ENCODE peak calls at places on chromosomes 12 and 14, in eight cellular contexts. I, D, K, U, G, X, J and M are unnamed samples.
A peak's percentile ranks its signal among the peaks of the same experiment; 100 is the strongest.

GRCh38 chr14:92004062-92004461 is 35.8 kb downstream of the TRIP11 start:
- DNase-seq in J (no peak), G (no peak), I (no peak), X (no peak), U (no peak), D (no peak), K (no peak), M (no peak)

GRCh38 chr12:54390668-54391551 is 6.4 kb upstream of the ZNF385A start:
- DNase-seq in J (no peak), X (no peak), G (no peak), U (peak; percentile 47), D (no peak), I (peak; percentile 73), K (peak; percentile 58), M (no peak)

GRCh38 chr14:81298122-81298521 is 77.4 kb upstream of the GTF2A1 start:
- DNase-seq in K (no peak), D (no peak), G (no peak), I (no peak), X (no peak), J (no peak), U (no peak), M (no peak)

GRCh38 chr12:77218278-77218677 is 152.9 kb upstream of the E2F7 start:
- DNase-seq in D (no peak), K (no peak), X (no peak), U (no peak), I (no peak), J (no peak), G (peak; percentile 42), M (no peak)

GRCh38 chr14:86038401-86038985 is 508.5 kb downstream of the FLRT2 start:
- DNase-seq in D (peak; percentile 43), I (peak; percentile 13), U (peak; percentile 30), K (peak; percentile 48), J (no peak), X (no peak), G (peak; percentile 0), M (no peak)

GRCh38 chr14:62670526-62670925 is 374.7 kb downstream of the KCNH5 start:
- DNase-seq in X (no peak), D (no peak), K (no peak), J (no peak), G (no peak), U (no peak), I (no peak), M (no peak)

GRCh38 chr14:75280831-75281690 is 2.4 kb downstream of the FOS start:
- DNase-seq in U (peak; percentile 46), D (no peak), X (peak; percentile 75), K (no peak), J (no peak), G (no peak), I (no peak), M (no peak)

GRCh38 chr14:59969319-59969718 is 49.4 kb downstream of the LRRC9 start:
- DNase-seq in U (no peak), J (no peak), K (no peak), X (no peak), D (peak; percentile 4), G (no peak), I (no peak), M (no peak)

GRCh38 chr12:132617822-132618682 is 524 bp upstream of the P2RX2 start:
- DNase-seq in K (no peak), G (no peak), X (no peak), I (peak; percentile 75), J (no peak), D (no peak), U (no peak), M (no peak)

GRCh38 chr12:123113038-123113437 is 37.9 kb downstream of the PITPNM2 start:
- DNase-seq in G (no peak), K (no peak), I (no peak), U (no peak), X (no peak), J (no peak), D (no peak), M (no peak)

GRCh38 chr12:3962661-3963483 is 89.7 kb upstream of the PARP11 start:
- DNase-seq in K (no peak), I (no peak), X (no peak), J (no peak), D (no peak), G (no peak), U (no peak), M (no peak)

GRCh38 chr14:96762650-96763049 is 34.5 kb upstream of the VRK1 start:
- DNase-seq in U (no peak), D (no peak), G (no peak), I (peak; percentile 77), X (no peak), K (no peak), J (peak; percentile 75), M (no peak)

GRCh38 chr12:94649349-94650142 is 811 bp downstream of the TMCC3 start:
- DNase-seq in I (peak; percentile 84), D (no peak), X (peak; percentile 71), U (peak; percentile 43), J (no peak), G (no peak), K (peak; percentile 64), M (no peak)

GRCh38 chr12:130816055-130816454 is 23.0 kb downstream of the STX2 start:
- DNase-seq in G (no peak), I (no peak), X (no peak), K (no peak), J (no peak), U (no peak), D (no peak), M (no peak)

GRCh38 chr12:132189378-132190011 is 45.2 kb downstream of the NOC4L start:
- DNase-seq in D (peak; percentile 20), J (peak; percentile 85), I (peak; percentile 99), K (peak; percentile 93), U (peak; percentile 88), G (peak; percentile 11), X (peak; percentile 92), M (no peak)

GRCh38 chr12:132469423-132469822 is 20.5 kb upstream of the FBRSL1 start:
- DNase-seq in D (no peak), U (no peak), K (no peak), J (no peak), X (no peak), G (no peak), I (no peak), M (no peak)

GRCh38 chr14:91035855-91036254 is 24.6 kb downstream of the RPS6KA5 start:
- DNase-seq in G (no peak), I (no peak), K (no peak), X (no peak), U (no peak), D (no peak), J (no peak), M (no peak)

GRCh38 chr14:93970589-93970966 is 5.8 kb downstream of the ASB2 start:
- DNase-seq in K (peak; percentile 60), J (no peak), D (no peak), X (no peak), I (peak; percentile 76), U (no peak), G (no peak), M (no peak)

GRCh38 chr12:111034148-111034910 is 114.0 kb upstream of the MYL2 start:
- DNase-seq in G (no peak), D (no peak), X (no peak), K (no peak), J (no peak), I (no peak), U (no peak), M (no peak)
- H3K4me3 ChIP-seq in G (no peak within 1 kb of the TSS), D (no peak within 1 kb of the TSS), X (peak within 1 kb of the TSS; percentile 41), K (peak within 1 kb of the TSS; percentile 44), J (peak within 1 kb of the TSS; percentile 44), I (no peak within 1 kb of the TSS), U (no peak within 1 kb of the TSS), M (no peak within 1 kb of the TSS)

DNA sequence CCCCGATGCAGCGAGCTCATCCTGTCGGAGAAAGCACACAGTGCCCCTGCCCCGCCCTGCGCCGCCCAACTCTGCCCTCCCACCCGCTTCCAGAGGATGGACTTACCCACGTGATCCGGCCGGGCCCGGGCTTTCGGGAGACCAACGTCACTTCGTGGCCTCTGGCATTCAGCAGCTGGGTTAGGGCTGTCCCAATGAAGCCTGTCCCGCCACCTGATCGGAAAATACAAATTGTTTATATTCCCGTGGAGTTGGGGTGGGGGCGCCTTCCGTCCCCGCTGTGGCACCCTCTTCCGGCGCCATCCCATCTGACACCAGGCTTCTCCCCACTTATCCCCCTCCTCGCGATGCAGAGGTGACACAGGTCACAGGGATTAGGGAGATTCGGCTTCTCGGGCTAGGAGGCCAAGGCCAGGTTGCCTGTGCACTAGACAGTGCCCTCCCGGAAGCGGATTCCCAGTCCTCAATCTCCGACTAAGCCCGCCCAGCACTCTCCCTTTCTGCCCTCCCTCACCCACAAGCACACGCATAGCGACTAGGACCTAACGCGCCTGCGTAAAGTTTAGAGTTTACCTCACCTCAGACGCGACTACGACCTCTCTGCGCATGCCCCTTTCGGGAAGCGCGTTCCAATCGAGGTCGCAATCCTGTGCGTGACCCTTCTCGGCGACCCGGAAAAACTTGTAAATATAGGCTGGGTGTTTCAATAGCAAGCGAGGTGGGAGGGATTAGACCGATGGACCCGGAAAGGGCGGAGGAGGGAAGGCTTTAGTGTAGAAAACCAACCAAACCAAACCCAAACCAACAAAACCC is at the start of gene SDR39U1:
- DNase-seq in I (peak; percentile 97), D (peak; percentile 97), G (peak; percentile 96), U (peak; percentile 98), K (peak; percentile 98), X (peak; percentile 99), J (peak; percentile 98), M (peak; percentile 89)
- TF ChIP-seq CTCF in I (no peak), D (no peak), G (no peak), U (no peak), K (no peak), X (no peak), J (no peak), M (peak; percentile 3)

DNA sequence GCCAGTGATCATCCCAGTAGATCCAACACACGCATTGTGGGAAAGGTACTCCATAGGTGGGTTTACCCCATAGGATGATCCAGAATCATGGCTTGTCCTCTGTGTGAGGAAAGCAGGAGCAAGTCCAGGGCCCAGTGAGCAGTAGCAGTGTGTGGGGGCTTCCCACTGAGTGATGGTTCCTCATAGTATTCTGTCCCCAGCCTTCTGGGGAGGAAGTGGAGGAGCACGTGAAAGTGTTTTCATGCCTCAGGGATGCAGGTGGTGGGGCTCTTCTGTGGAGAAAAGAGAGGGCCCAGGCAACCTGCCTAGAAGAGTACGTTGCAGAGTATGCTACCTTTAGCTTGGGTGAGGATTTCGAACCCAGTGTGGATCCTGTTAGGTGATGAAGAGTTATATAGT is 56.5 kb downstream of the SUSD6 start:
- DNase-seq in K (no peak), J (no peak), X (no peak), D (no peak), G (no peak), U (no peak), I (no peak), M (no peak)
- H3K4me3 ChIP-seq in K (no peak overlapping the region), J (no peak overlapping the region), X (no peak overlapping the region), D (no peak overlapping the region), G (no peak overlapping the region), U (no peak overlapping the region), I (no peak overlapping the region), M (no peak overlapping the region)

DNA sequence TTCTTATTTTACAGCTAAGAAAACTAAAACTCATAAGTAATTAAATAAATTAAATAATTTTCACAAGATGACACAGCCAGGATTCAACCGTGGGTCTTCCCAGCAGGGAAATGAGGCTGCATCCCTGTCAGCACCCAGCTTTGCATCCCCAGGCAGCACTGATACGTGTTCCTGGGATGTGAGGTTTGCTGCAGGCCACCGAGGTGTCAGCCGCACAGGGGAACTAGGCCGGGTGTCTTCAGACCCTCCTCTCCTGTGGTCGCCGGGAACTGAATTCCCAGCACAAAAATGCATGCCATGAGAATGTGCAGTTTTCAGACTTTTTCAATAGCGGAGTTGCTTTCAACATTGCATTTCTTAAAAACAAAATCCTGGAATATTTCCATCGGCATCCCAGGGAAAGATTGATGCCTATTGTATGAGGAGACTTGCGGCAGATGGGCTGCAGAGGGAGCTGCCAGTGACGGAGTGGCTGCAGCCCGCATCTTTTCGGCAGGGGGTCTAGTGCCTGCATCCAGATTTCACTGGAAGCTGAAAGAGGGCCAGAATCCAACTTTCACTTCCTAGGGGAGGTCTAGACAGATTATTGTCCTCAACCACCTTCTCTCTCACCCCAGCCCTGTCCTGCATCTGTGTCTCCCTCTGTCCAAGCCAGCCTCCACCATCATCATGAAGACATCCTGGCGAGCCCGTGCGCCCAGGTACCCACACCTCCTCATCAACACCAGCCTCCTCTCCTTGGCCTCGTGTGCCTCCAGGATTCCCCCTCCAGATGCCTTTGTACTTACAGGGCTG is 12.6 kb downstream of the LRTM2 start:
- DNase-seq in U (no peak), J (no peak), X (no peak), I (peak; percentile 67), G (no peak), K (no peak), D (no peak), M (no peak)
- TF ChIP-seq CTCF in U (no peak), J (no peak), X (no peak), I (no peak), G (no peak), K (no peak), D (no peak), M (no peak)